ENCODE peak calls at places on chromosomes 16 and 17, in eight cellular contexts. J is left ventricle myocardium inferior; M is MV-4-11; S is ELF-1; F is NCI-H524; Z is CD8-positive, alpha-beta memory T cell; H is T-helper 9 cell; V is GM23248. U is an unnamed sample.

GRCh38 chr16:14354561-14355351 is 275.3 kb downstream of the PARN start:
- DNase-seq in J (no peak), M (peak; percentile 96), S (no peak), F (no peak), Z (peak; percentile 2), H (no peak), V (peak; percentile 56), U (no peak)

GRCh38 chr17:76540381-76541300 is 797 bp downstream of the PRCD start:
- DNase-seq in J (peak; percentile 93), M (peak; percentile 82), S (peak; percentile 97), F (peak; percentile 100), Z (no peak), H (no peak), V (peak; percentile 98), U (no peak)

GRCh38 chr16:72172105-72173034 is at the start of gene PMFBP1:
- DNase-seq in J (no peak), M (peak; percentile 100), S (no peak), F (no peak), Z (no peak), H (no peak), V (peak; percentile 92), U (no peak)

GRCh38 chr16:79213214-79213613 is 387.3 kb downstream of the MAF start:
- DNase-seq in J (no peak), M (peak; percentile 37), S (no peak), F (peak; percentile 57), Z (no peak), H (no peak), V (peak; percentile 4), U (no peak)

GRCh38 chr17:81867123-81867951 is 3.8 kb downstream of the ARHGDIA start:
- DNase-seq in J (no peak), M (peak; percentile 61), S (peak; percentile 88), F (peak; percentile 68), Z (peak; percentile 24), H (no peak), V (peak; percentile 70), U (no peak)

GRCh38 chr16:57862698-57863433 is 60.6 kb upstream of the KIFC3 start:
- DNase-seq in J (no peak), M (no peak), S (peak; percentile 56), F (no peak), Z (no peak), H (no peak), V (no peak), U (no peak)

GRCh38 chr16:55225972-55226542 is 97.9 kb upstream of the IRX6 start:
- DNase-seq in J (no peak), M (peak; percentile 95), S (no peak), F (no peak), Z (no peak), H (no peak), V (no peak), U (no peak)

GRCh38 chr17:7133424-7133823 is 18.8 kb upstream of the ASGR2 start:
- DNase-seq in J (peak; percentile 39), M (peak; percentile 95), S (peak; percentile 78), F (no peak), Z (no peak), H (peak; percentile 10), V (peak; percentile 24), U (no peak)

GRCh38 chr17:38797091-38797490 is 2.3 kb downstream of the PIP4K2B start:
- DNase-seq in J (no peak), M (no peak), S (no peak), F (no peak), Z (no peak), H (no peak), V (peak; percentile 76), U (no peak)

GRCh38 chr17:5272313-5272712 is 9.8 kb upstream of the RABEP1 start:
- DNase-seq in J (no peak), M (no peak), S (no peak), F (no peak), Z (no peak), H (no peak), V (peak; percentile 24), U (no peak)

GRCh38 chr16:85986931-85987749 is 88.2 kb downstream of the IRF8 start:
- DNase-seq in J (no peak), M (peak; percentile 26), S (peak; percentile 12), F (peak; percentile 23), Z (peak; percentile 16), H (peak; percentile 43), V (no peak), U (no peak)

GRCh38 chr17:47267354-47267828 is 13.8 kb downstream of the ITGB3 start:
- DNase-seq in J (no peak), M (no peak), S (peak; percentile 8), F (no peak), Z (no peak), H (no peak), V (peak; percentile 91), U (no peak)

GRCh38 chr17:8821446-8822105 is 22.4 kb upstream of the MFSD6L start:
- DNase-seq in J (no peak), M (no peak), S (no peak), F (no peak), Z (no peak), H (no peak), V (no peak), U (no peak)